ENCODE peak calls at places on chromosomes 11 and 22, in nine cellular contexts. X is naive thymus-derived CD4-positive, alpha-beta T cell; K is cardiac muscle cell; V is adrenal gland; P is stomach; U is spleen; I is mucosa of descending colon; F is ovary; A is CD4-positive, CD25-positive, alpha-beta regulatory T cell. B is an unnamed sample. For H3K36me3, the result is how much of the 10 kb centered on the place peaks cover.

GRCh38 chr11:64372021-64372420 is 13.1 kb downstream of the RPS6KA4 start:
- DNase-seq in K (no peak), I (no peak), P (no peak), F (no peak), V (no peak), A (no peak), X (no peak), U (no peak), B (no peak)

GRCh38 chr22:50209893-50210292 is 9.1 kb downstream of the SELENOO start:
- DNase-seq in A (peak), F (peak), I (peak), K (peak), V (peak), U (peak), P (peak), X (peak), B (peak)

GRCh38 chr11:122439911-122440782 is 215.4 kb upstream of the UBASH3B start:
- DNase-seq in V (peak), U (no peak), I (no peak), K (peak), X (no peak), A (no peak), P (no peak), F (peak), B (no peak)

GRCh38 chr22:25346859-25347751 is 127.7 kb downstream of the CRYBB2 start:
- DNase-seq in X (no peak), K (no peak), F (no peak), V (no peak), A (no peak), P (no peak), I (no peak), U (no peak), B (no peak)

GRCh38 chr11:19546325-19546724 is 166.3 kb upstream of the NAV2 start:
- DNase-seq in V (no peak), A (no peak), F (no peak), K (no peak), P (no peak), U (no peak), I (no peak), X (no peak), B (no peak)

GRCh38 chr11:36057372-36058045 is 113.6 kb downstream of the LDLRAD3 start:
- DNase-seq in A (no peak), F (peak), X (no peak), V (peak), P (no peak), I (no peak), K (no peak), U (no peak), B (no peak)

GRCh38 chr11:115361025-115361424 is 143.2 kb downstream of the CADM1 start:
- DNase-seq in V (no peak), F (no peak), P (no peak), U (no peak), I (no peak), X (no peak), A (no peak), K (no peak), B (no peak)

GRCh38 chr11:118609380-118610219 is 2.2 kb downstream of the PHLDB1 start:
- DNase-seq in P (peak), A (peak), F (no peak), K (no peak), X (no peak), V (peak), U (peak), I (peak), B (no peak)

GRCh38 chr22:22558972-22559603 is at the start of gene PRAME:
- DNase-seq in F (peak), V (peak), K (no peak), U (peak), I (peak), A (peak), P (peak), X (peak), B (peak)

GRCh38 chr22:37894939-37895670 is 11.0 kb upstream of the MICALL1 start:
- DNase-seq in A (no peak), X (no peak), U (no peak), P (peak), F (no peak), K (peak), V (no peak), I (no peak), B (no peak)

GRCh38 chr22:37898441-37899181 is 7.5 kb upstream of the MICALL1 start:
- DNase-seq in V (no peak), U (no peak), K (peak), F (no peak), P (peak), X (no peak), A (no peak), I (no peak), B (no peak)

GRCh38 chr22:37897805-37898204 is 8.3 kb upstream of the MICALL1 start:
- DNase-seq in X (no peak), P (no peak), F (no peak), K (no peak), A (no peak), U (no peak), V (no peak), I (no peak), B (no peak)

GRCh38 chr22:37896939-37897338 is 9.2 kb upstream of the MICALL1 start:
- DNase-seq in F (no peak), A (no peak), V (no peak), U (no peak), P (no peak), X (no peak), I (no peak), K (no peak), B (no peak)

GRCh38 chr22:37896181-37896592 is 9.9 kb upstream of the MICALL1 start:
- DNase-seq in P (peak), U (peak), I (no peak), F (no peak), V (no peak), K (no peak), X (peak), A (peak), B (no peak)
- H3K4me3 ChIP-seq in P (no peak), U (no peak), I (no peak), F (no peak), V (no peak), K (no peak), X (peak), A (peak), B (no peak)

GRCh38 chr11:74033046-74033445 is 24.2 kb upstream of the UCP3 start:
- DNase-seq in K (no peak), U (no peak), I (no peak), F (no peak), V (no peak), P (no peak), A (peak), X (peak), B (no peak)

GRCh38 chr11:74035264-74035663 is 26.4 kb upstream of the UCP3 start:
- DNase-seq in A (no peak), U (no peak), P (no peak), I (no peak), V (no peak), F (no peak), K (no peak), X (no peak), B (no peak)

GRCh38 chr11:74031310-74031676 is 22.4 kb upstream of the UCP3 start:
- DNase-seq in X (no peak), U (no peak), F (no peak), V (peak), P (no peak), A (no peak), I (no peak), K (no peak), B (no peak)

GRCh38 chr11:74025467-74026166 is 16.7 kb upstream of the UCP3 start:
- DNase-seq in V (no peak), U (no peak), K (no peak), P (no peak), A (no peak), I (no peak), F (no peak), X (no peak), B (no peak)

GRCh38 chr11:74030668-74031309 is 21.9 kb upstream of the UCP3 start:
- DNase-seq in A (peak), F (no peak), P (no peak), U (no peak), X (no peak), K (no peak), I (no peak), V (no peak), B (no peak)
- H3K36me3 ChIP-seq in A (under half), F (under half), P (half or more), U (under half), X (under half), K (under half), I (under half), V (under half), B (under half)

GRCh38 chr11:2264366-2265011 is 5.9 kb downstream of the ASCL2 start:
- DNase-seq in I (no peak), F (no peak), V (peak), X (no peak), A (no peak), K (no peak), U (no peak), P (no peak), B (no peak)
- H3K4me3 ChIP-seq in I (no peak), F (no peak), V (no peak), X (no peak), A (no peak), K (no peak), U (no peak), P (no peak), B (no peak)

GRCh38 chr11:68956142-68956541 is 24.6 kb downstream of the MRGPRD start:
- DNase-seq in A (peak), V (no peak), K (no peak), F (no peak), X (no peak), P (no peak), I (peak), U (no peak), B (no peak)
- H3K36me3 ChIP-seq in A (under half), V (under half), K (under half), F (under half), X (under half), P (under half), I (under half), U (under half), B (under half)

DNA sequence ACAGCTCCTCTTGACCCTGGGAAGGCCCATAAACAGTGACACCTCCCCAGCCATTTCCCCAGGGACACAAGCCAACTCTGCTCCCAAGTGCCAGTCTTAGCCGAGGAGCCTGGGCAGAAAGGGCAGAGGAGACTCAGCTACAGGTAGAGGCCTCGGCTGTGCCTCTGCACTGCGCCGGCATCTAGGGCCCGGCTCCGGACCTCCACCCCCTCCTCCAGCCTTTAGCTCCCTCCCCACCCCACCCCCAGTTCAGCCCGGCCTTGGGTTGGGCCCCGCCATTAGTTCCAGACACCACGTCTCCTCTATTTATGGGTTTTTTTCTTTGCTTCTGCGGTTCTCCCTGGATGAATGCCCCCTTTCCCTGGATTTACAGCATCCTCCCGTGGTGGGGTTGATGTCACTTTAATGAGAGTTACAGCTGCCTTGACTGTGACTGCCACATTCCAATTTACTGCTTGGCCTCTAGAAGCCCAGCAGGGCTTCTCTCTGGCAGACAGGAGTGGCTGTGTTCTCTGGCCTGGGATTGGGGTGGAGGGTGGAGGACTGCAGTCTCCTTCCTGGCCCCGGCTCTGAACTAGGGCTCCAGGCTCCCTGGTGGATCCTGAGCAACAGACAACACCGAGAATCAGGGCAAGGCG is 13.5 kb upstream of the OAF start:
- DNase-seq in A (no peak), X (no peak), K (no peak), V (no peak), I (peak), P (no peak), F (no peak), U (peak), B (no peak)
- H3K4me3 ChIP-seq in A (no peak), X (no peak), K (no peak), V (no peak), I (no peak), P (no peak), F (no peak), U (no peak), B (no peak)

DNA sequence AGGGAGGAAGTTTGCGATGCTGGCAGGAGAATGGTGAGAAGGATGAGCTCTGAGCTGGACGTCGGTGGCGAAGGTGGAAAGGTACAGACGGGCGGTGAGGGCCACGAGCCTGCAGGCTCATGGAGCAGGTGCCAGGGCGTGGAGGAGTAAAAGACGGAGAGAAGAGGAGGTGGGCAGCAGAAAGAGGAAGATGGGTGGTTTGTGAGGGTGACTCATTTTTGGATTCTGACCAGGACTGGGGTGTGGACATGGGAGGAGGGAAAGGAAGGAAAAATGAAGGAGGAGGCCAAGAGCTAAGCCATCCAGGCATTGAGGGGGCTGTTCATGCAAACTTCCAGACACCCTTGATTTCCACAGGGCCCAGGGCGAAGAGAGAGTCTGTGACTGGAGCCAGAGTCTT is 3.5 kb downstream of the ZDHHC24 start:
- DNase-seq in I (no peak), F (no peak), U (no peak), X (no peak), P (no peak), V (no peak), K (no peak), A (no peak), B (no peak)
- H3K36me3 ChIP-seq in I (under half), F (under half), U (under half), X (under half), P (half or more), V (under half), K (under half), A (under half), B (under half)

DNA sequence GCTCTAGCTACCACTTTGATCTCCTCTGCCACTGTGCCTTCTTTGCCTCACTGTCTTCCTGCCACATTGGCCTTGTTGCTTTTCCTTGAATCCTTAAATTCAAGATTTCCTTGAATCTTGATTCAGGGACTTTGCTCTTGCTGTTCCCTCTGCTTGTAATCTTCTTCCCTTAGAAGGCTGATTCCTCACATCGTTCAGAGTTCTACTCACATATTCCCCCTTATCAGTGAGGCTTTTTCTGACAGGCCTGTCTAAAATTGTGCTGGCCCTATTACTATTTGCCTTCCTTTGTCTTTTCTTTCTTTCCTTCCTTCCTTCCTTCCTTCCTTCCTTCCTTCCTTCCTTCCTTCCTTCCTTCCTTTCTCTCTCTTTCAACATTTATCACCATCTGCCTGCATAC is 206.9 kb upstream of the CCDC90B start:
- DNase-seq in I (no peak), U (no peak), V (no peak), P (no peak), X (no peak), A (no peak), K (no peak), F (no peak), B (no peak)
- H3K4me3 ChIP-seq in I (no peak), U (no peak), V (no peak), P (no peak), X (no peak), A (no peak), K (no peak), F (no peak), B (no peak)

DNA sequence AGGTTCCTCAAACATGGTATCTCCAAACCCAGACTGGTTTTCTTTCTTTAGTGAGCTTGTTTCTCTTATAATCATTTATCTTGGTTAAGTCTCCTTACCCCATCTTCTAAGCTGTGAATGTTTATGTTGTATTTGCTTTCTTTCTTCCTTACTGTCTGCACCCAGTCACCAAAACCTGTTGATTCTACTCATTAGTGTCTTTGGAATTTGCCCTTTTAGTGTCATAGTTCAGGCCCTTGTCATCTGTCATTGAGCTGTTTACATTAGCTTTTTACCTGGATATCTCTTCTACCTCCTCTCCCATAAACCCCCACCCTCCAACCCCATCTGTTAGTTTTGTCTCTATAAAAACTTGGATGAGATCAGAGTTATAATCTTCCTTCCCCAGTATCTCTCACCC is 59.9 kb downstream of the AMOTL1 start:
- DNase-seq in X (no peak), K (no peak), V (no peak), I (no peak), F (no peak), A (no peak), P (no peak), U (no peak), B (no peak)
- H3K36me3 ChIP-seq in X (under half), K (under half), V (under half), I (under half), F (under half), A (under half), P (half or more), U (under half), B (half or more)